ENCODE peak calls at places on chromosome 15, in seven cellular contexts. S, G, N, H, P, B and J are unnamed samples.

GRCh38 chr15:100559330-100559729 is 30.6 kb upstream of the CERS3 start:
- DNase-seq in H (no peak), N (no peak), S (no peak), G (no peak), B (no peak), P (no peak), J (no peak)

GRCh38 chr15:66650433-66650832 is 51.6 kb upstream of the SMAD6 start:
- DNase-seq in H (no peak), G (no peak), N (no peak), P (no peak), S (no peak), B (no peak), J (peak)

GRCh38 chr15:72237286-72238224 is 6.6 kb upstream of the PKM start:
- DNase-seq in B (no peak), H (peak), P (peak), N (peak), S (peak), G (no peak), J (peak)

GRCh38 chr15:28918141-28918983 is 32.6 kb downstream of the APBA2 start:
- DNase-seq in N (no peak), S (peak), H (peak), P (no peak), B (no peak), G (peak), J (peak)

GRCh38 chr15:59997070-59997701 is 6.9 kb upstream of the FOXB1 start:
- DNase-seq in H (peak), S (no peak), B (peak), G (no peak), N (no peak), P (peak), J (no peak)

GRCh38 chr15:56868251-56868650 is 50.2 kb upstream of the TCF12 start:
- DNase-seq in H (no peak), N (no peak), S (no peak), P (no peak), G (no peak), B (no peak), J (no peak)

GRCh38 chr15:62046064-62046779 is 14.0 kb downstream of the VPS13C start:
- DNase-seq in G (no peak), H (no peak), S (no peak), P (no peak), N (no peak), B (no peak), J (no peak)

GRCh38 chr15:47650564-47650963 is 66.7 kb upstream of the SEMA6D start:
- DNase-seq in H (no peak), N (no peak), P (no peak), B (no peak), G (no peak), S (no peak), J (no peak)

GRCh38 chr15:66609876-66610275 is 44.1 kb upstream of the LCTL start:
- DNase-seq in G (no peak), S (no peak), B (no peak), N (no peak), H (no peak), P (no peak), J (no peak)

GRCh38 chr15:92226020-92226612 is 167.6 kb upstream of the ST8SIA2 start:
- DNase-seq in G (peak), P (no peak), H (peak), S (peak), N (no peak), B (peak), J (no peak)

GRCh38 chr15:22227411-22227810 is 147.1 kb downstream of the OR4M2 start:
- DNase-seq in P (no peak), B (no peak), G (no peak), S (no peak), N (no peak), H (no peak), J (no peak)

GRCh38 chr15:55694652-55695150 is 48.3 kb downstream of the PRTG start:
- DNase-seq in P (no peak), H (no peak), G (no peak), N (no peak), S (no peak), B (peak), J (no peak)